ENCODE peak calls at places on chromosomes 2 and 18, in ten cellular contexts. One of them, this sample, is unnamed.

GRCh38 chr2:241873081-241873802 is 3.7 kb downstream of the RTP5 start:
- DNase-seq in HCT116: no peak
- DNase-seq in T-helper 1 cell: no peak
- DNase-seq in H54: no peak
- DNase-seq in activated T-cell treated with anti-CD3 and anti-CD28 coated beads for 1 hour: no peak
- DNase-seq in caudate nucleus: no peak
- DNase-seq in HT1080: no peak
- DNase-seq in AG04450: no peak
- DNase-seq in activated CD4-positive, alpha-beta memory T cell treated with anti-CD3 and anti-CD28 coated beads, Interleukin-2, amount 10 ng/mL, durations not matched to agents 7 days and 5 days: no peak
- DNase-seq in HTR-8/SVneo: no peak
- DNase-seq in this sample: no peak

GRCh38 chr18:75779450-75779849 is 351.9 kb upstream of the SMIM21 start:
- DNase-seq in activated T-cell treated with anti-CD3 and anti-CD28 coated beads for 1 hour: no peak
- DNase-seq in HTR-8/SVneo: no peak
- DNase-seq in HCT116: no peak
- DNase-seq in activated CD4-positive, alpha-beta memory T cell treated with anti-CD3 and anti-CD28 coated beads, Interleukin-2, amount 10 ng/mL, durations not matched to agents 7 days and 5 days: no peak
- DNase-seq in T-helper 1 cell: no peak
- DNase-seq in caudate nucleus: no peak
- DNase-seq in H54: no peak
- DNase-seq in AG04450: no peak
- DNase-seq in HT1080: no peak
- DNase-seq in this sample: no peak

GRCh38 chr2:150620371-150620770 is 132.9 kb upstream of the RND3 start:
- DNase-seq in HT1080: no peak
- DNase-seq in activated T-cell treated with anti-CD3 and anti-CD28 coated beads for 1 hour: no peak
- DNase-seq in HCT116: no peak
- DNase-seq in caudate nucleus: no peak
- DNase-seq in H54: no peak
- DNase-seq in activated CD4-positive, alpha-beta memory T cell treated with anti-CD3 and anti-CD28 coated beads, Interleukin-2, amount 10 ng/mL, durations not matched to agents 7 days and 5 days: no peak
- DNase-seq in HTR-8/SVneo: no peak
- DNase-seq in T-helper 1 cell: no peak
- DNase-seq in AG04450: no peak
- DNase-seq in this sample: no peak

GRCh38 chr18:29853126-29853525 is 1189.4 kb downstream of the DSC3 start:
- DNase-seq in H54: no peak
- DNase-seq in caudate nucleus: no peak
- DNase-seq in activated CD4-positive, alpha-beta memory T cell treated with anti-CD3 and anti-CD28 coated beads, Interleukin-2, amount 10 ng/mL, durations not matched to agents 7 days and 5 days: no peak
- DNase-seq in activated T-cell treated with anti-CD3 and anti-CD28 coated beads for 1 hour: no peak
- DNase-seq in T-helper 1 cell: no peak
- DNase-seq in HTR-8/SVneo: no peak
- DNase-seq in AG04450: no peak
- DNase-seq in HT1080: no peak
- DNase-seq in HCT116: no peak
- DNase-seq in this sample: no peak

GRCh38 chr2:228698963-228699362 is 517.5 kb upstream of the SPHKAP start:
- DNase-seq in HT1080: no peak
- DNase-seq in H54: no peak
- DNase-seq in activated T-cell treated with anti-CD3 and anti-CD28 coated beads for 1 hour: no peak
- DNase-seq in HTR-8/SVneo: no peak
- DNase-seq in AG04450: no peak
- DNase-seq in activated CD4-positive, alpha-beta memory T cell treated with anti-CD3 and anti-CD28 coated beads, Interleukin-2, amount 10 ng/mL, durations not matched to agents 7 days and 5 days: no peak
- DNase-seq in T-helper 1 cell: no peak
- DNase-seq in HCT116: no peak
- DNase-seq in caudate nucleus: no peak
- DNase-seq in this sample: no peak

GRCh38 chr2:25207078-25207545 is 38.7 kb upstream of the POMC start:
- DNase-seq in activated CD4-positive, alpha-beta memory T cell treated with anti-CD3 and anti-CD28 coated beads, Interleukin-2, amount 10 ng/mL, durations not matched to agents 7 days and 5 days: no peak
- DNase-seq in caudate nucleus: no peak
- DNase-seq in HT1080: no peak
- DNase-seq in H54: no peak
- DNase-seq in T-helper 1 cell: no peak
- DNase-seq in AG04450: no peak
- DNase-seq in activated T-cell treated with anti-CD3 and anti-CD28 coated beads for 1 hour: no peak
- DNase-seq in HTR-8/SVneo: no peak
- DNase-seq in HCT116: no peak
- DNase-seq in this sample: no peak

GRCh38 chr2:23386422-23387220 is 1.6 kb downstream of the KLHL29 start:
- DNase-seq in HTR-8/SVneo: peak
- DNase-seq in activated T-cell treated with anti-CD3 and anti-CD28 coated beads for 1 hour: no peak
- DNase-seq in caudate nucleus: no peak
- DNase-seq in H54: no peak
- DNase-seq in AG04450: no peak
- DNase-seq in HCT116: no peak
- DNase-seq in HT1080: no peak
- DNase-seq in activated CD4-positive, alpha-beta memory T cell treated with anti-CD3 and anti-CD28 coated beads, Interleukin-2, amount 10 ng/mL, durations not matched to agents 7 days and 5 days: no peak
- DNase-seq in T-helper 1 cell: no peak
- DNase-seq in this sample: no peak

GRCh38 chr2:157722580-157723234 is 94.0 kb upstream of the ACVR1C start:
- DNase-seq in caudate nucleus: no peak
- DNase-seq in HT1080: no peak
- DNase-seq in T-helper 1 cell: no peak
- DNase-seq in AG04450: no peak
- DNase-seq in HCT116: peak
- DNase-seq in H54: no peak
- DNase-seq in activated T-cell treated with anti-CD3 and anti-CD28 coated beads for 1 hour: no peak
- DNase-seq in HTR-8/SVneo: no peak
- DNase-seq in activated CD4-positive, alpha-beta memory T cell treated with anti-CD3 and anti-CD28 coated beads, Interleukin-2, amount 10 ng/mL, durations not matched to agents 7 days and 5 days: no peak
- DNase-seq in this sample: no peak

GRCh38 chr2:185583058-185583816 is 155.4 kb upstream of the FSIP2 start:
- DNase-seq in T-helper 1 cell: no peak
- DNase-seq in HTR-8/SVneo: peak
- DNase-seq in activated T-cell treated with anti-CD3 and anti-CD28 coated beads for 1 hour: no peak
- DNase-seq in HT1080: peak
- DNase-seq in H54: peak
- DNase-seq in HCT116: peak
- DNase-seq in AG04450: no peak
- DNase-seq in activated CD4-positive, alpha-beta memory T cell treated with anti-CD3 and anti-CD28 coated beads, Interleukin-2, amount 10 ng/mL, durations not matched to agents 7 days and 5 days: no peak
- DNase-seq in caudate nucleus: no peak
- DNase-seq in this sample: no peak

This sample was measured in NCI-H1048.